ENCODE peak calls at places on chromosomes 13 and 19, in ten cellular contexts. One of them, this sample, is unnamed.

GRCh38 chr13:43124495-43124894 is 101.1 kb downstream of the DNAJC15 start:
- DNase-seq in tibial nerve: no peak
- DNase-seq in body of pancreas: no peak
- DNase-seq in ovary: no peak
- DNase-seq in uterus: no peak
- DNase-seq in heart left ventricle: no peak
- DNase-seq in breast epithelium: no peak
- DNase-seq in Peyer's patch: no peak
- DNase-seq in HCT116: no peak
- DNase-seq in esophagus squamous epithelium: no peak
- DNase-seq in this sample: no peak

GRCh38 chr13:19634129-19634740 is 776 bp downstream of the MPHOSPH8 start:
- DNase-seq in tibial nerve: no peak
- DNase-seq in body of pancreas: peak; percentile 29
- DNase-seq in ovary: no peak
- DNase-seq in uterus: peak; percentile 38
- DNase-seq in heart left ventricle: peak; percentile 37
- DNase-seq in breast epithelium: peak; percentile 23
- DNase-seq in Peyer's patch: no peak
- DNase-seq in HCT116: no peak
- DNase-seq in esophagus squamous epithelium: no peak
- DNase-seq in this sample: no peak

GRCh38 chr13:42561752-42562467 is 12.0 kb upstream of the TNFSF11 start:
- DNase-seq in tibial nerve: no peak
- DNase-seq in body of pancreas: no peak
- DNase-seq in ovary: no peak
- DNase-seq in uterus: no peak
- DNase-seq in heart left ventricle: no peak
- DNase-seq in breast epithelium: no peak
- DNase-seq in Peyer's patch: no peak
- DNase-seq in HCT116: no peak
- DNase-seq in esophagus squamous epithelium: no peak
- DNase-seq in this sample: no peak

GRCh38 chr19:33239223-33239975 is 13.7 kb upstream of the SLC7A10 start:
- DNase-seq in tibial nerve: no peak
- DNase-seq in body of pancreas: no peak
- DNase-seq in ovary: no peak
- DNase-seq in uterus: no peak
- DNase-seq in heart left ventricle: no peak
- DNase-seq in breast epithelium: no peak
- DNase-seq in Peyer's patch: no peak
- DNase-seq in HCT116: no peak
- DNase-seq in esophagus squamous epithelium: no peak
- DNase-seq in this sample: no peak

GRCh38 chr13:66859934-66860867 is 369.9 kb downstream of the PCDH9 start:
- DNase-seq in tibial nerve: no peak
- DNase-seq in body of pancreas: no peak
- DNase-seq in ovary: no peak
- DNase-seq in uterus: no peak
- DNase-seq in heart left ventricle: no peak
- DNase-seq in breast epithelium: no peak
- DNase-seq in Peyer's patch: no peak
- DNase-seq in HCT116: no peak
- DNase-seq in esophagus squamous epithelium: no peak
- DNase-seq in this sample: no peak

GRCh38 chr19:31338069-31338767 is 11.0 kb downstream of the TSHZ3 start:
- DNase-seq in tibial nerve: no peak
- DNase-seq in body of pancreas: peak; percentile 30
- DNase-seq in ovary: peak; percentile 80
- DNase-seq in uterus: peak; percentile 79
- DNase-seq in heart left ventricle: peak; percentile 69
- DNase-seq in breast epithelium: no peak
- DNase-seq in Peyer's patch: no peak
- DNase-seq in HCT116: no peak
- DNase-seq in esophagus squamous epithelium: no peak
- DNase-seq in this sample: no peak

GRCh38 chr13:97068146-97068545 is 73.9 kb upstream of the OXGR1 start:
- DNase-seq in tibial nerve: no peak
- DNase-seq in body of pancreas: no peak
- DNase-seq in ovary: no peak
- DNase-seq in uterus: no peak
- DNase-seq in heart left ventricle: no peak
- DNase-seq in breast epithelium: no peak
- DNase-seq in Peyer's patch: no peak
- DNase-seq in HCT116: no peak
- DNase-seq in esophagus squamous epithelium: no peak
- DNase-seq in this sample: no peak

GRCh38 chr19:39698535-39698934 is 5.7 kb upstream of the LGALS14 start:
- DNase-seq in tibial nerve: no peak
- DNase-seq in body of pancreas: no peak
- DNase-seq in ovary: no peak
- DNase-seq in uterus: no peak
- DNase-seq in heart left ventricle: no peak
- DNase-seq in breast epithelium: no peak
- DNase-seq in Peyer's patch: no peak
- DNase-seq in HCT116: no peak
- DNase-seq in esophagus squamous epithelium: no peak
- DNase-seq in this sample: no peak

GRCh38 chr13:92175330-92175729 is 776.9 kb downstream of the GPC5 start:
- DNase-seq in tibial nerve: no peak
- DNase-seq in body of pancreas: peak; percentile 12
- DNase-seq in ovary: peak; percentile 17
- DNase-seq in uterus: no peak
- DNase-seq in heart left ventricle: no peak
- DNase-seq in breast epithelium: no peak
- DNase-seq in Peyer's patch: no peak
- DNase-seq in HCT116: no peak
- DNase-seq in esophagus squamous epithelium: no peak
- DNase-seq in this sample: no peak

GRCh38 chr19:28847468-28847867 is 365.5 kb downstream of the UQCRFS1 start:
- DNase-seq in tibial nerve: no peak
- DNase-seq in body of pancreas: no peak
- DNase-seq in ovary: no peak
- DNase-seq in uterus: no peak
- DNase-seq in heart left ventricle: no peak
- DNase-seq in breast epithelium: no peak
- DNase-seq in Peyer's patch: no peak
- DNase-seq in HCT116: no peak
- DNase-seq in esophagus squamous epithelium: no peak
- DNase-seq in this sample: no peak

GRCh38 chr13:40313269-40314200 is 352.9 kb downstream of the FOXO1 start:
- DNase-seq in tibial nerve: no peak
- DNase-seq in body of pancreas: no peak
- DNase-seq in ovary: no peak
- DNase-seq in uterus: no peak
- DNase-seq in heart left ventricle: no peak
- DNase-seq in breast epithelium: no peak
- DNase-seq in Peyer's patch: no peak
- DNase-seq in HCT116: no peak
- DNase-seq in esophagus squamous epithelium: no peak
- DNase-seq in this sample: no peak

GRCh38 chr19:1518471-1518870 is 5.4 kb upstream of the PLK5 start:
- DNase-seq in tibial nerve: no peak
- DNase-seq in body of pancreas: no peak
- DNase-seq in ovary: no peak
- DNase-seq in uterus: no peak
- DNase-seq in heart left ventricle: no peak
- DNase-seq in breast epithelium: no peak
- DNase-seq in Peyer's patch: no peak
- DNase-seq in HCT116: no peak
- DNase-seq in esophagus squamous epithelium: no peak
- DNase-seq in this sample: no peak

GRCh38 chr13:80341098-80341701 is at the start of gene SPRY2:
- DNase-seq in tibial nerve: peak; percentile 93
- DNase-seq in body of pancreas: peak; percentile 95
- DNase-seq in ovary: peak; percentile 86
- DNase-seq in uterus: peak; percentile 92
- DNase-seq in heart left ventricle: peak; percentile 96
- DNase-seq in breast epithelium: peak; percentile 91
- DNase-seq in Peyer's patch: peak; percentile 65
- DNase-seq in HCT116: peak; percentile 68
- DNase-seq in esophagus squamous epithelium: peak; percentile 41
- DNase-seq in this sample: peak; percentile 96

GRCh38 chr19:3057275-3057714 is 5.0 kb downstream of the TLE5 start:
- DNase-seq in tibial nerve: peak; percentile 77
- DNase-seq in body of pancreas: peak; percentile 98
- DNase-seq in ovary: peak; percentile 96
- DNase-seq in uterus: peak; percentile 87
- DNase-seq in heart left ventricle: peak; percentile 93
- DNase-seq in breast epithelium: peak; percentile 92
- DNase-seq in Peyer's patch: no peak
- DNase-seq in HCT116: no peak
- DNase-seq in esophagus squamous epithelium: no peak
- DNase-seq in this sample: peak; percentile 87

GRCh38 chr19:30245401-30246039 is 126.7 kb upstream of the ZNF536 start:
- DNase-seq in tibial nerve: no peak
- DNase-seq in body of pancreas: no peak
- DNase-seq in ovary: no peak
- DNase-seq in uterus: no peak
- DNase-seq in heart left ventricle: no peak
- DNase-seq in breast epithelium: no peak
- DNase-seq in Peyer's patch: no peak
- DNase-seq in HCT116: no peak
- DNase-seq in esophagus squamous epithelium: no peak
- DNase-seq in this sample: no peak
- H3K27ac ChIP-seq in tibial nerve: no peak overlapping the region
- H3K27ac ChIP-seq in body of pancreas: no peak overlapping the region
- H3K27ac ChIP-seq in ovary: no peak overlapping the region
- H3K27ac ChIP-seq in uterus: no peak overlapping the region
- H3K27ac ChIP-seq in heart left ventricle: no peak overlapping the region
- H3K27ac ChIP-seq in breast epithelium: no peak overlapping the region
- H3K27ac ChIP-seq in Peyer's patch: no peak overlapping the region
- H3K27ac ChIP-seq in HCT116: no peak overlapping the region
- H3K27ac ChIP-seq in esophagus squamous epithelium: no peak overlapping the region
- H3K27ac ChIP-seq in this sample: no peak overlapping the region

GRCh38 chr13:114145722-114146121 is 13.3 kb upstream of the RASA3 start:
- DNase-seq in tibial nerve: peak; percentile 7
- DNase-seq in body of pancreas: peak; percentile 5
- DNase-seq in ovary: no peak
- DNase-seq in uterus: no peak
- DNase-seq in heart left ventricle: peak; percentile 13
- DNase-seq in breast epithelium: no peak
- DNase-seq in Peyer's patch: no peak
- DNase-seq in HCT116: no peak
- DNase-seq in esophagus squamous epithelium: no peak
- DNase-seq in this sample: peak; percentile 28
- TF ChIP-seq POLR2A in tibial nerve: no peak
- TF ChIP-seq POLR2A in body of pancreas: no peak
- TF ChIP-seq POLR2A in ovary: no peak
- TF ChIP-seq POLR2A in uterus: no peak
- TF ChIP-seq POLR2A in heart left ventricle: no peak
- TF ChIP-seq POLR2A in breast epithelium: no peak
- TF ChIP-seq POLR2A in Peyer's patch: no peak
- TF ChIP-seq POLR2A in HCT116: no peak
- TF ChIP-seq POLR2A in esophagus squamous epithelium: no peak
- TF ChIP-seq POLR2A in this sample: no peak

GRCh38 chr19:35409191-35409590 is 38.3 kb downstream of the GPR42 start:
- DNase-seq in tibial nerve: no peak
- DNase-seq in body of pancreas: no peak
- DNase-seq in ovary: no peak
- DNase-seq in uterus: no peak
- DNase-seq in heart left ventricle: no peak
- DNase-seq in breast epithelium: no peak
- DNase-seq in Peyer's patch: no peak
- DNase-seq in HCT116: no peak
- DNase-seq in esophagus squamous epithelium: no peak
- DNase-seq in this sample: no peak
- H3K27ac ChIP-seq in tibial nerve: no peak overlapping the region
- H3K27ac ChIP-seq in body of pancreas: no peak overlapping the region
- H3K27ac ChIP-seq in ovary: no peak overlapping the region
- H3K27ac ChIP-seq in uterus: no peak overlapping the region
- H3K27ac ChIP-seq in heart left ventricle: no peak overlapping the region
- H3K27ac ChIP-seq in breast epithelium: no peak overlapping the region
- H3K27ac ChIP-seq in Peyer's patch: no peak overlapping the region
- H3K27ac ChIP-seq in HCT116: no peak overlapping the region
- H3K27ac ChIP-seq in esophagus squamous epithelium: no peak overlapping the region
- H3K27ac ChIP-seq in this sample: no peak overlapping the region

GRCh38 chr19:10653732-10654609 is at the start of gene ILF3:
- DNase-seq in tibial nerve: peak; percentile 100
- DNase-seq in body of pancreas: peak; percentile 100
- DNase-seq in ovary: peak; percentile 100
- DNase-seq in uterus: peak; percentile 100
- DNase-seq in heart left ventricle: peak; percentile 100
- DNase-seq in breast epithelium: peak; percentile 100
- DNase-seq in Peyer's patch: peak; percentile 98
- DNase-seq in HCT116: peak; percentile 100
- DNase-seq in esophagus squamous epithelium: peak; percentile 99
- DNase-seq in this sample: peak; percentile 99

GRCh38 chr19:10655457-10656312 is 1.5 kb downstream of the ILF3 start:
- DNase-seq in tibial nerve: no peak
- DNase-seq in body of pancreas: peak; percentile 71
- DNase-seq in ovary: no peak
- DNase-seq in uterus: no peak
- DNase-seq in heart left ventricle: no peak
- DNase-seq in breast epithelium: no peak
- DNase-seq in Peyer's patch: no peak
- DNase-seq in HCT116: no peak
- DNase-seq in esophagus squamous epithelium: no peak
- DNase-seq in this sample: no peak

GRCh38 chr19:10653482-10653731 is 739 bp upstream of the ILF3 start:
- DNase-seq in tibial nerve: no peak
- DNase-seq in body of pancreas: no peak
- DNase-seq in ovary: no peak
- DNase-seq in uterus: no peak
- DNase-seq in heart left ventricle: no peak
- DNase-seq in breast epithelium: no peak
- DNase-seq in Peyer's patch: no peak
- DNase-seq in HCT116: no peak
- DNase-seq in esophagus squamous epithelium: no peak
- DNase-seq in this sample: no peak

GRCh38 chr19:10651821-10652220 is 2.3 kb upstream of the ILF3 start:
- DNase-seq in tibial nerve: no peak
- DNase-seq in body of pancreas: no peak
- DNase-seq in ovary: no peak
- DNase-seq in uterus: no peak
- DNase-seq in heart left ventricle: no peak
- DNase-seq in breast epithelium: no peak
- DNase-seq in Peyer's patch: no peak
- DNase-seq in HCT116: no peak
- DNase-seq in esophagus squamous epithelium: no peak
- DNase-seq in this sample: no peak

DNA sequence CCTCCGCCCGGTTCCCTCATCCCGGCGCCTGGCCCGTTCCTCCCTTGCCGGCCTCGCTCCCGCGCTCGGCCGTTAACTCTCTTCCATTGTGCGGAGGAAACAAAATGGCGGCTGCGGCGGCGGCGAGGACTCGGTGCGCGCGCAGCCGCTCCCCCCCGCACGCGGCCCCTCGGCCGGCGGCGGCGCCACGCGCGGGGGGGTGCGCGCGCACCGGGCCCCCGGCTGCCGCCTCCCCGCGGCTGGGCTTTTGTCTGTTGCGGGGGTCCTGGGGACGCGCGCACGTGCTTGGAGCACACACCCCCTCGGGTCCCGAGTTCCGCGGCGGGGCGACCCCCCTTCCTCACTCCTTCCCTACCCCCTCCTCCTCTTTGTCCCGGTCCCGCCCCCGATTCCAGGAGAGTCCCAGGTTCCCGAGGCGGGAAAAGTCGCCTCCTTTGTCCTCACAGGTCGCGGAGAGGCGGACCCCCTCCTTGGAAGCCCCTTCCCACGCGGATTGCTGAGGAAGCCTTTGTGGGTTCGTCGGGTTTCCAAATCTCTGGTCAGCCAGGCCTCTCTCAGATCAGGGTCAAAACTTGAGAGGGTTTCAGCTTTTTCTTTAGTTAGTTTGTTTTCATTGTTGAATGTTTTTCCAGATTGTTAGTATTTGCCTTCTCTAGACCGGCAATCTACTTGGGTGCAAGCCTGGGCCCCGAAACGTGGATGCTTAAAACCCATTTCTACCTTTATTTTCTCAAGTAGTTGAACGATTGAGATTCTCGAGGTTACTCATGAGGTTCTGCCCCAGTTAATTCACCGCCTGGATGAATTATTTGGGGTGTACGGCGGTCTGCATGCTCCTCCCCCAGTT is 687 bp downstream of the ILF3 start:
- DNase-seq in tibial nerve: no peak
- DNase-seq in body of pancreas: peak; percentile 41
- DNase-seq in ovary: peak; percentile 62
- DNase-seq in uterus: peak; percentile 60
- DNase-seq in heart left ventricle: peak; percentile 56
- DNase-seq in breast epithelium: peak; percentile 50
- DNase-seq in Peyer's patch: peak; percentile 43
- DNase-seq in HCT116: no peak
- DNase-seq in esophagus squamous epithelium: no peak
- DNase-seq in this sample: peak; percentile 58
- TF ChIP-seq POLR2A in tibial nerve: no peak
- TF ChIP-seq POLR2A in body of pancreas: no peak
- TF ChIP-seq POLR2A in ovary: no peak
- TF ChIP-seq POLR2A in uterus: no peak
- TF ChIP-seq POLR2A in heart left ventricle: no peak
- TF ChIP-seq POLR2A in breast epithelium: no peak
- TF ChIP-seq POLR2A in Peyer's patch: no peak
- TF ChIP-seq POLR2A in HCT116: peak; percentile 41
- TF ChIP-seq POLR2A in esophagus squamous epithelium: no peak
- TF ChIP-seq POLR2A in this sample: no peak

This sample was measured in right lobe of liver.